ENCODE peak calls at places on chromosome 15, in five cellular contexts. S, V, L, D and I are unnamed samples.

GRCh38 chr15:89003865-89004725 is 84.2 kb upstream of the ABHD2 start:
- DNase-seq in S (no peak), V (no peak), L (no peak), D (no peak), I (peak; percentile 45)

GRCh38 chr15:83282859-83283812 is 1.3 kb downstream of the BNC1 start:
- DNase-seq in S (no peak), V (no peak), L (no peak), D (no peak), I (peak; percentile 22)

GRCh38 chr15:81950841-81951414 is 94.9 kb downstream of the MEX3B start:
- DNase-seq in S (no peak), V (no peak), L (no peak), D (no peak), I (no peak)

GRCh38 chr15:45454825-45455224 is 67.7 kb downstream of the SLC30A4 start:
- DNase-seq in S (peak; percentile 65), V (peak; percentile 75), L (peak; percentile 88), D (peak; percentile 78), I (peak; percentile 68)

GRCh38 chr15:39804026-39804425 is 21.4 kb upstream of the FSIP1 start:
- DNase-seq in S (no peak), V (no peak), L (peak; percentile 91), D (no peak), I (no peak)

GRCh38 chr15:83380682-83381081 is 66.5 kb upstream of the SH3GL3 start:
- DNase-seq in S (no peak), V (peak; percentile 59), L (peak; percentile 64), D (peak; percentile 26), I (peak; percentile 83)

GRCh38 chr15:38320181-38320580 is 67.5 kb downstream of the SPRED1 start:
- DNase-seq in S (no peak), V (no peak), L (no peak), D (no peak), I (no peak)

GRCh38 chr15:24919446-24919845 is 35.3 kb upstream of the SNRPN start:
- DNase-seq in S (no peak), V (no peak), L (no peak), D (no peak), I (no peak)

GRCh38 chr15:88701561-88702095 is 62.8 kb downstream of the ISG20 start:
- DNase-seq in S (no peak), V (no peak), L (no peak), D (no peak), I (peak; percentile 66)

GRCh38 chr15:71707230-71708051 is 102.9 kb upstream of the NR2E3 start:
- DNase-seq in S (no peak), V (no peak), L (no peak), D (no peak), I (no peak)

GRCh38 chr15:28080386-28080785 is 18.7 kb downstream of the OCA2 start:
- DNase-seq in S (no peak), V (no peak), L (no peak), D (no peak), I (no peak)

GRCh38 chr15:98888839-98889479 is 118.6 kb downstream of the PGPEP1L start:
- DNase-seq in S (no peak), V (no peak), L (no peak), D (no peak), I (no peak)

GRCh38 chr15:39657714-39658113 is 76.8 kb downstream of the THBS1 start:
- DNase-seq in S (no peak), V (no peak), L (no peak), D (peak; percentile 22), I (no peak)

GRCh38 chr15:83305696-83306291 is 21.3 kb upstream of the BNC1 start:
- DNase-seq in S (no peak), V (no peak), L (no peak), D (no peak), I (no peak)